ENCODE peak calls at places on chromosomes 7 and 10, in ten cellular contexts. A, B, H, J, T, K, D, W, N and M are unnamed samples.

GRCh38 chr7:72017756-72018155 is 394.4 kb downstream of the CALN1 start:
- DNase-seq in A (no peak), B (no peak), H (no peak), J (no peak), T (no peak), K (no peak), D (no peak), W (no peak), N (no peak), M (no peak)

GRCh38 chr7:130114374-130114773 is 44.0 kb downstream of the KLHDC10 start:
- DNase-seq in A (no peak), B (no peak), H (peak), J (no peak), T (no peak), K (no peak), D (no peak), W (no peak), N (no peak), M (no peak)

GRCh38 chr10:94443549-94443948 is 41.2 kb downstream of the TBC1D12 start:
- DNase-seq in A (no peak), B (no peak), H (no peak), J (no peak), T (no peak), K (no peak), D (no peak), W (no peak), N (no peak), M (no peak)

GRCh38 chr7:17772581-17773288 is 167.6 kb downstream of the SNX13 start:
- DNase-seq in A (no peak), B (no peak), H (peak), J (no peak), T (no peak), K (no peak), D (peak), W (no peak), N (no peak), M (no peak)

GRCh38 chr10:42632557-42632956 is 5.8 kb downstream of the ZNF33B start:
- DNase-seq in A (no peak), B (no peak), H (no peak), J (no peak), T (no peak), K (no peak), D (no peak), W (no peak), N (no peak), M (no peak)

GRCh38 chr10:73251683-73252444 is 580 bp downstream of the MRPS16 start:
- DNase-seq in A (no peak), B (no peak), H (peak), J (no peak), T (no peak), K (no peak), D (peak), W (no peak), N (no peak), M (peak)

GRCh38 chr7:104960741-104961479 is 53.1 kb upstream of the KMT2E start:
- DNase-seq in A (no peak), B (no peak), H (no peak), J (no peak), T (no peak), K (no peak), D (peak), W (peak), N (no peak), M (peak)

GRCh38 chr10:124417846-124418725 is 637 bp downstream of the OAT start:
- DNase-seq in A (peak), B (no peak), H (peak), J (peak), T (peak), K (peak), D (peak), W (peak), N (peak), M (peak)

GRCh38 chr10:118028619-118029018 is 18.1 kb downstream of the RAB11FIP2 start:
- DNase-seq in A (no peak), B (no peak), H (peak), J (no peak), T (no peak), K (no peak), D (no peak), W (no peak), N (no peak), M (no peak)

GRCh38 chr10:102299873-102300272 is 54.5 kb downstream of the GBF1 start:
- DNase-seq in A (no peak), B (no peak), H (no peak), J (no peak), T (no peak), K (peak), D (peak), W (peak), N (no peak), M (peak)

GRCh38 chr7:108404509-108405435 is 51.5 kb downstream of the NRCAM start:
- DNase-seq in A (no peak), B (no peak), H (no peak), J (no peak), T (no peak), K (no peak), D (no peak), W (no peak), N (no peak), M (peak)

GRCh38 chr7:3879337-3880054 is 578.4 kb downstream of the SDK1 start:
- DNase-seq in A (no peak), B (no peak), H (no peak), J (no peak), T (no peak), K (no peak), D (no peak), W (no peak), N (peak), M (no peak)

GRCh38 chr10:31867646-31868045 is 61.0 kb downstream of the ARHGAP12 start:
- DNase-seq in A (no peak), B (no peak), H (no peak), J (no peak), T (no peak), K (no peak), D (peak), W (peak), N (no peak), M (peak)

GRCh38 chr10:114151486-114151885 is 22.5 kb downstream of the CCDC186 start:
- DNase-seq in A (no peak), B (peak), H (no peak), J (no peak), T (no peak), K (peak), D (peak), W (peak), N (no peak), M (peak)

GRCh38 chr7:40964610-40965009 is 738.3 kb downstream of the INHBA start:
- DNase-seq in A (no peak), B (no peak), H (peak), J (no peak), T (no peak), K (no peak), D (no peak), W (no peak), N (no peak), M (no peak)

GRCh38 chr7:22159341-22159740 is 197.6 kb downstream of the RAPGEF5 start:
- DNase-seq in A (no peak), B (no peak), H (no peak), J (no peak), T (no peak), K (no peak), D (no peak), W (no peak), N (no peak), M (no peak)

GRCh38 chr10:43046288-43046991 is 30.4 kb upstream of the RET start:
- DNase-seq in A (peak), B (no peak), H (no peak), J (peak), T (peak), K (no peak), D (no peak), W (no peak), N (no peak), M (no peak)

GRCh38 chr10:125768217-125768616 is 7.4 kb downstream of the MMP21 start:
- DNase-seq in A (no peak), B (no peak), H (no peak), J (no peak), T (no peak), K (no peak), D (peak), W (peak), N (no peak), M (peak)

GRCh38 chr10:49550563-49550962 is 11.6 kb upstream of the ERCC6 start:
- DNase-seq in A (no peak), B (no peak), H (no peak), J (no peak), T (no peak), K (peak), D (peak), W (peak), N (no peak), M (peak)

GRCh38 chr10:131332821-131333220 is 21.3 kb upstream of the TCERG1L start:
- DNase-seq in A (no peak), B (no peak), H (no peak), J (no peak), T (no peak), K (no peak), D (no peak), W (no peak), N (no peak), M (no peak)

GRCh38 chr10:128956149-128956548 is 510.9 kb upstream of the MGMT start:
- DNase-seq in A (no peak), B (no peak), H (no peak), J (no peak), T (no peak), K (no peak), D (no peak), W (no peak), N (no peak), M (no peak)

GRCh38 chr10:12500406-12501303 is 151.3 kb downstream of the CAMK1D start:
- DNase-seq in A (peak), B (no peak), H (no peak), J (peak), T (peak), K (peak), D (no peak), W (no peak), N (no peak), M (no peak)

GRCh38 chr7:43758029-43758860 is at the start of gene BLVRA:
- DNase-seq in A (peak), B (no peak), H (peak), J (peak), T (peak), K (no peak), D (no peak), W (peak), N (peak), M (peak)

GRCh38 chr7:66739953-66740301 is 606 bp upstream of the RABGEF1 start:
- DNase-seq in A (no peak), B (no peak), H (no peak), J (no peak), T (no peak), K (no peak), D (no peak), W (peak), N (no peak), M (peak)

GRCh38 chr7:18786796-18787195 is 291.2 kb downstream of the HDAC9 start:
- DNase-seq in A (no peak), B (no peak), H (no peak), J (no peak), T (no peak), K (no peak), D (no peak), W (no peak), N (no peak), M (no peak)

DNA sequence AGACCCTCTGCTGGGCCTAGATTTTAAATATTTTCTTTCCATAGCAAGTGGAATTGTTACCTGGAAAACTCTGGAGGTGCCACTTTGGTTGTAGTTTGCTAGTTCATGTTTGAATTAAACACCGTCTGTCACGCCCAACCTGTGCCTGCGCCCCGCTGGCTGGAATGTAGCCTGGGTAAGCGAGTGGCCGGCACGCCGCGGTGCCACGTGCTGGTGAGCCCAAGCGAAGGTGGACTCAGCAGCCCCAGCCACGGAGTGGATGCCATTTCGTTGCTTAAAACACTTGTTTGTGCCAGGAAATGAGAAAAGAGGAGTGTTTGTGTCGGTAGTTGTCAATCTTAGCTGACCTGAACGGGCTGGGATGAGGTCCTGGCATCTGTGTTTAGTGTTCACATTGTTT is 2.7 kb downstream of the GET4 start:
- DNase-seq in A (no peak), B (no peak), H (no peak), J (peak), T (peak), K (no peak), D (no peak), W (no peak), N (no peak), M (no peak)
- H3K4me3 ChIP-seq in A (no peak), B (no peak), H (no peak), J (no peak), T (no peak), K (no peak), D (no peak), W (no peak), N (no peak), M (no peak)

GRCh38 chr10:69948261-69948660 is 104.4 kb upstream of the MACROH2A2 start:
- DNase-seq in A (no peak), B (no peak), H (no peak), J (no peak), T (no peak), K (no peak), D (no peak), W (no peak), N (no peak), M (no peak)
- TF ChIP-seq CTCF in A (no peak), B (no peak), H (no peak), J (no peak), T (no peak), K (no peak), D (no peak), W (no peak), N (no peak), M (no peak)

GRCh38 chr10:62059424-62059913 is 158.0 kb downstream of the ARID5B start:
- DNase-seq in A (no peak), B (no peak), H (no peak), J (no peak), T (no peak), K (no peak), D (peak), W (peak), N (no peak), M (no peak)

GRCh38 chr10:62058896-62059423 is 157.5 kb downstream of the ARID5B start:
- DNase-seq in A (no peak), B (no peak), H (no peak), J (no peak), T (no peak), K (no peak), D (no peak), W (no peak), N (no peak), M (no peak)

GRCh38 chr10:62063795-62064472 is 162.4 kb downstream of the ARID5B start:
- DNase-seq in A (peak), B (no peak), H (no peak), J (no peak), T (no peak), K (no peak), D (peak), W (peak), N (no peak), M (peak)

GRCh38 chr10:62062752-62063512 is 161.4 kb downstream of the ARID5B start:
- DNase-seq in A (no peak), B (no peak), H (no peak), J (no peak), T (no peak), K (no peak), D (peak), W (no peak), N (no peak), M (peak)

DNA sequence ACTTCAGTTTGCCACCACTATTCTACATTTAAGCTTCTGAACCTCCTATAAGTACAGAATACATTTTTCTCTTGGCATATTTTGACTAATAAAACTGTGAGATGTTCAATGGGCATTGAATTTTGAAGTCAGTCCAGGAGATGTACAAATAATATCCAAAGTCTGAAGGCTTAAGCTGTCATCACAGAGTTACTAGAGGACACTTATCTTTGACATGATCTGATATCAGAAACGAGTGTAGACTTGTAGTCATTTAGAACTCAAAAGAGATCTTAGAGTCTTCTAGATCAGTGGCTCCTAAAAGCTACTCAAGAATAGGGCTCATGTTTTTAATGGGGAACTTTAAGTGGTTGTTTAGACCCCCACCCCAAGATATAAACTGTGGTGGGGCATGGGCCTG is 160.5 kb downstream of the ARID5B start:
- DNase-seq in A (no peak), B (no peak), H (no peak), J (no peak), T (no peak), K (no peak), D (no peak), W (no peak), N (no peak), M (no peak)
- H3K4me3 ChIP-seq in A (no peak), B (no peak), H (no peak), J (no peak), T (no peak), K (no peak), D (no peak), W (no peak), N (no peak), M (no peak)

GRCh38 chr7:34838329-34838728 is 180.3 kb downstream of the NPSR1 start:
- DNase-seq in A (no peak), B (no peak), H (no peak), J (no peak), T (no peak), K (no peak), D (no peak), W (no peak), N (no peak), M (no peak)

GRCh38 chr7:34837826-34838225 is 179.8 kb downstream of the NPSR1 start:
- DNase-seq in A (no peak), B (no peak), H (no peak), J (no peak), T (no peak), K (peak), D (no peak), W (peak), N (no peak), M (no peak)

GRCh38 chr7:34835901-34836300 is 177.9 kb downstream of the NPSR1 start:
- DNase-seq in A (no peak), B (no peak), H (no peak), J (no peak), T (no peak), K (no peak), D (no peak), W (no peak), N (no peak), M (no peak)

GRCh38 chr7:34839645-34840044 is 181.6 kb downstream of the NPSR1 start:
- DNase-seq in A (no peak), B (no peak), H (no peak), J (no peak), T (no peak), K (no peak), D (no peak), W (no peak), N (no peak), M (no peak)

DNA sequence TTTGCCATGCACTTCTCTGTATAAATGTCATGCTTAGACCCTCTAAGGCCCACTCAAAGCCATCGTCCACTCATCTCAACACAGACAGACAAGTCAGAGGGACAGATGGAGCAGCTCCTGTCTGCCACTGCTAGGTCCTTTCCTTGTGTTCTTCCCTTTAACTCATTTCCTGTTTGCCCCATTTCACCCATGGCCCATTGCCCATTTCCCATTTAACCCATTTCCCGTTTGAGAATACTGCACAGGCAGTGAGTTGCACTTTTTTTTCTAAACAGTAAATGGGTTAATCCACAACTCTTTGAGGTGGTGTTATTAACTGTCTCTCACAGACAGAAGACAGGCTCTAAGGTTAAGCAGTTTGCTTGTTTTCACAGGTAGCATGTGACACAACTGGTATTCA is 179.3 kb downstream of the NPSR1 start:
- DNase-seq in A (no peak), B (no peak), H (no peak), J (no peak), T (no peak), K (no peak), D (no peak), W (peak), N (no peak), M (no peak)
- TF ChIP-seq CTCF in A (no peak), B (no peak), H (no peak), J (no peak), T (no peak), K (no peak), D (no peak), W (no peak), N (no peak), M (no peak)

DNA sequence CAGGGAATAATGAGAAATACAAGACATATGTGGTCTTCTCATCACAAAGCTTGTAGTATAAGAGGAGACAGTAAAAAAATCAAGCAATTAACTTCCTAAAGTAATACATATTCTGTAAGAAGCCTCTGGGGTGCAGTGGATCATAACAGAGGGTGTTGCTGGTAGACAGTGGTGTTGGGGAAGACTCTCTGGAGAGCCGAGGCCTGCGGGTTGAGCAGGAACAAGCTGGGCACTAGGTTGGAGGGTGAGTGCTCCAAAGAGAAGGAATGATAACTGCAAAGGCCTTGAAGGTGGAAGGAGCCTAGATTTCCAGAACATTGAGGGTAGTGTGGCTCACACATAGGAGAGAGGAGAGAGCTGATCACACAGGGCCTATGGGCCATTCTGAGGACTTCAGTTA is 1.5 kb downstream of the GIMAP4 start:
- DNase-seq in A (no peak), B (no peak), H (no peak), J (no peak), T (no peak), K (no peak), D (no peak), W (no peak), N (no peak), M (no peak)
- H3K4me3 ChIP-seq in A (peak), B (no peak), H (no peak), J (peak), T (peak), K (no peak), D (no peak), W (no peak), N (peak), M (no peak)

DNA sequence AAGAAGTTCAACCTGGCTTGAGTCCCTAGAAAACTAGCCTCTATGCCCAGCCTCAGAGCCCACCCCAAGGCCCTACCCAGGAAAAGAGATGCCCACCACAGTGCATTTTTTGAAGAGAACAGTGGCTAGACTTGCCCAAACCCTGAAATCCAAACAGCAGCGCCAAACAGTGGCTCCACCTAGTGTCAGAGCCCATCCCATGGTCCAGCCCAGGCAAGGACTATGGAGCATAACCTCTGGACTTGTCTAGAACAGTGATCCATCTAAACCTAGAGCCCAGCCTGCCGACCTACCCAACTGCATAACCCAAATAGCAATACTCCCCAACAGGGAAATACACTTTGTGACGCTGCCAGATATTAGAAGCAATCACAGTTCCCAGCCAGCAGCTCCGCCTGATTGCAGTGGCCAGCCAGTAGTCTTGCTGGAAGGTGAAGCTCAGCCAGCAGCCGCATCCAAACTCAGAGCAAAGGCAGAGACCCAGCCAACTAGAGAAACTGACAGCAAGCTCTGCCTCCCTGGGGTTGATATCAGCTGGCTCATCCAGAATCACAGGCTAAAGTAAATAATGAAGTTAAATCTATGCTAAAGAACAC is 44.5 kb downstream of the HBP1 start:
- DNase-seq in A (no peak), B (no peak), H (no peak), J (no peak), T (no peak), K (no peak), D (no peak), W (no peak), N (peak), M (no peak)
- TF ChIP-seq CTCF in A (no peak), B (no peak), H (peak), J (no peak), T (peak), K (no peak), D (peak), W (no peak), N (no peak), M (no peak)